ENCODE peak calls at places on chromosomes 3 and 15, in nine cellular contexts. W is NCI-H2081, Z is HAP-1, M is NCI-H1436, H is astrocyte of the hippocampus, S is NCI-H1105 treated with DMSO at 0.1 percent for 48 hours, A is HEK293T, E is iPS-NIHi11, Y is AG10803. V is an unnamed sample.
A peak's percentile ranks its signal among the peaks of the same experiment; 100 is the strongest.

GRCh38 chr3:161265916-161266571 is 44.9 kb downstream of the NMD3 start:
- DNase-seq in W (no peak), Z (no peak), M (no peak), H (no peak), S (no peak), A (no peak), E (no peak), Y (no peak), V (no peak)

GRCh38 chr15:72491768-72492167 is 17.6 kb downstream of the ARIH1 start:
- DNase-seq in W (no peak), Z (no peak), M (no peak), H (peak; percentile 70), S (no peak), A (no peak), E (no peak), Y (peak; percentile 56), V (no peak)

GRCh38 chr15:41417812-41418211 is 917 bp downstream of the RTF1 start:
- DNase-seq in W (no peak), Z (no peak), M (no peak), H (peak; percentile 40), S (no peak), A (no peak), E (no peak), Y (peak; percentile 22), V (no peak)

GRCh38 chr3:114873590-114873989 is 273.5 kb downstream of the ZBTB20 start:
- DNase-seq in W (no peak), Z (no peak), M (no peak), H (no peak), S (no peak), A (no peak), E (no peak), Y (no peak), V (no peak)

GRCh38 chr3:150956376-150956775 is 16.2 kb downstream of the CLRN1 start:
- DNase-seq in W (no peak), Z (no peak), M (no peak), H (peak; percentile 67), S (no peak), A (no peak), E (no peak), Y (peak; percentile 29), V (no peak)

GRCh38 chr15:71080705-71081104 is 34.6 kb upstream of the THSD4 start:
- DNase-seq in W (no peak), Z (no peak), M (no peak), H (peak; percentile 55), S (no peak), A (no peak), E (no peak), Y (peak; percentile 95), V (no peak)

GRCh38 chr3:184472723-184473419 is 88.7 kb upstream of the EPHB3 start:
- DNase-seq in W (peak; percentile 38), Z (no peak), M (no peak), H (no peak), S (no peak), A (no peak), E (no peak), Y (no peak), V (no peak)

GRCh38 chr3:114551770-114552526 is 258.1 kb downstream of the TIGIT start:
- DNase-seq in W (no peak), Z (no peak), M (no peak), H (peak; percentile 75), S (no peak), A (no peak), E (no peak), Y (peak; percentile 52), V (no peak)

GRCh38 chr15:27853624-27854455 is 245.3 kb downstream of the OCA2 start:
- DNase-seq in W (no peak), Z (no peak), M (no peak), H (no peak), S (no peak), A (no peak), E (no peak), Y (no peak), V (no peak)

GRCh38 chr3:48982016-48982415 is 8.0 kb upstream of the P4HTM start:
- DNase-seq in W (no peak), Z (no peak), M (no peak), H (no peak), S (no peak), A (no peak), E (no peak), Y (no peak), V (no peak)

GRCh38 chr3:112111785-112112402 is 21.2 kb downstream of the GCSAM start:
- DNase-seq in W (peak; percentile 80), Z (peak; percentile 76), M (peak; percentile 88), H (peak; percentile 81), S (peak; percentile 89), A (peak; percentile 74), E (peak; percentile 82), Y (peak; percentile 68), V (peak; percentile 43)

GRCh38 chr3:26308454-26308853 is 314.1 kb upstream of the LRRC3B start:
- DNase-seq in W (no peak), Z (no peak), M (no peak), H (no peak), S (no peak), A (no peak), E (peak; percentile 15), Y (no peak), V (no peak)

GRCh38 chr3:129315386-129315991 is 36.8 kb downstream of the HMCES start:
- DNase-seq in W (peak; percentile 58), Z (peak; percentile 45), M (peak; percentile 13), H (peak; percentile 66), S (peak; percentile 37), A (no peak), E (peak; percentile 49), Y (peak; percentile 22), V (peak; percentile 27)

GRCh38 chr15:74530771-74531143 is 10.3 kb upstream of the ARID3B start:
- DNase-seq in W (no peak), Z (no peak), M (no peak), H (no peak), S (no peak), A (no peak), E (no peak), Y (no peak), V (no peak)

GRCh38 chr3:123535580-123535979 is 49.3 kb downstream of the HACD2 start:
- DNase-seq in W (no peak), Z (no peak), M (no peak), H (peak; percentile 53), S (no peak), A (no peak), E (no peak), Y (peak; percentile 73), V (no peak)

GRCh38 chr15:90451215-90451850 is 63.3 kb downstream of the IQGAP1 start:
- DNase-seq in W (no peak), Z (peak; percentile 11), M (peak; percentile 54), H (peak; percentile 58), S (peak; percentile 17), A (peak; percentile 27), E (peak; percentile 42), Y (peak; percentile 51), V (no peak)

GRCh38 chr15:81256916-81257315 is 60.2 kb downstream of the IL16 start:
- DNase-seq in W (no peak), Z (no peak), M (no peak), H (peak; percentile 57), S (no peak), A (no peak), E (no peak), Y (peak; percentile 73), V (no peak)

GRCh38 chr3:11288786-11289637 is 16.8 kb downstream of the ATG7 start:
- DNase-seq in W (no peak), Z (no peak), M (no peak), H (peak; percentile 86), S (no peak), A (no peak), E (no peak), Y (peak; percentile 97), V (no peak)

GRCh38 chr3:48997102-48997637 is 7.1 kb downstream of the P4HTM start:
- DNase-seq in W (no peak), Z (no peak), M (no peak), H (no peak), S (no peak), A (no peak), E (no peak), Y (no peak), V (no peak)

GRCh38 chr3:130705501-130705900 is 41.1 kb downstream of the PIK3R4 start:
- DNase-seq in W (no peak), Z (no peak), M (no peak), H (no peak), S (no peak), A (no peak), E (no peak), Y (no peak), V (no peak)

GRCh38 chr3:8996681-8997121 is 33.4 kb upstream of the RAD18 start:
- DNase-seq in W (no peak), Z (no peak), M (no peak), H (peak; percentile 51), S (no peak), A (no peak), E (peak; percentile 62), Y (peak; percentile 68), V (no peak)

GRCh38 chr15:74795961-74796625 is 14.2 kb downstream of the CSK start:
- DNase-seq in W (no peak), Z (no peak), M (no peak), H (no peak), S (no peak), A (no peak), E (no peak), Y (no peak), V (no peak)

GRCh38 chr15:51181221-51181620 is 86.5 kb upstream of the TNFAIP8L3 start:
- DNase-seq in W (no peak), Z (no peak), M (no peak), H (no peak), S (no peak), A (no peak), E (no peak), Y (no peak), V (no peak)